ENCODE peak calls at places on chromosomes 13 and 19, in four cellular contexts. Q, M, H and N are unnamed samples. For H3K27me3, the result is how much of the 10 kb centered on the place peaks cover.

GRCh38 chr19:51066393-51066792 is 1.5 kb upstream of the KLK13 start:
- DNase-seq in H (no peak), M (no peak), Q (no peak), N (no peak)

GRCh38 chr13:37647038-37647650 is 48.6 kb upstream of the POSTN start:
- DNase-seq in Q (no peak), H (no peak), M (no peak), N (no peak)

GRCh38 chr13:51221674-51222509 is at the start of gene FAM124A:
- DNase-seq in H (peak), M (peak), Q (no peak), N (no peak)

GRCh38 chr13:99626461-99627082 is 125.3 kb downstream of the TM9SF2 start:
- DNase-seq in Q (peak), H (no peak), M (no peak), N (peak)

GRCh38 chr13:23500858-23501257 is 67.4 kb upstream of the SACS start:
- DNase-seq in M (no peak), Q (no peak), H (no peak), N (peak)

GRCh38 chr13:113448545-113448884 is 4.8 kb downstream of the ADPRHL1 start:
- DNase-seq in H (peak), M (peak), Q (no peak), N (no peak)

GRCh38 chr13:95530178-95530577 is 22.3 kb upstream of the CLDN10 start:
- DNase-seq in Q (peak), H (no peak), M (no peak), N (no peak)

GRCh38 chr19:23505738-23506137 is 110.5 kb upstream of the ZNF91 start:
- DNase-seq in H (no peak), M (no peak), Q (no peak), N (no peak)

GRCh38 chr19:17538684-17539287 is 16.7 kb upstream of the COLGALT1 start:
- DNase-seq in H (no peak), M (no peak), Q (no peak), N (no peak)

GRCh38 chr19:23762548-23762883 is 3.8 kb upstream of the ZNF681 start:
- DNase-seq in H (no peak), Q (no peak), M (no peak), N (no peak)

DNA sequence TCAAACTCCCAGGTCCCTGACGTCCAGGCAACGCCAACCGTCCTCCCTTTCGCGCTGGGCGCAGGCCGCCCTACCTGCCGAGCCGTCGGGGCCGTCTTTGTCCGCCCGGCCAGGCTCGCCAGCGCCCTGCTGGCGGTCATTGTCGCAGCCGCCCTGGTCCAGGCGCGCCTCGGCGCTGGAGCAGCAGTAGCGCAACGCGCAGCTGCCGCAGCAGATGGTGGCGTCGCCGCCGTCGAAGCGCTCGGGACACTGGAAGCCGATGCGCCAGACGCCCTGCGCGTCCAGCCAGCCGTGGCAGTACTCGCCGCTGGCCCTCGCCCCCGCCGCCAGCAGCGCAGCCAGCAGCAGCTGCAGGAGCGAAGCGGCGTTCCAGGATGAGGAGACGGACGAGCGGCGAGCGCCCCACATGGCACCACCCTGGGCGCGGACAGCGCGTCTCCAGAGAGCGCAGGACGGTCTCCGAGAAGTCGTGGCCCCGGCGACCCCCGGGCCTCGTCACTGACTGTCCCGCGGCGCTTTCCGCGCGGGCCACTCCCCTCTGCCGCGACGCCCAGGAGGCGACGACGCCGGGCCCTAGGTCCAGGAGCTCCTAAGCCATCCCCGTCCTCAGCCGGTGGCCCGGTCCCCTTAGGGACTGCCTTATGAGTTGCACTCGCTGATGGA is 1.1 kb downstream of the SHISA2 start:
- DNase-seq in Q (no peak), H (no peak), M (peak), N (no peak)
- H3K4me3 ChIP-seq in Q (peak), H (peak), M (peak), N (no peak)

DNA sequence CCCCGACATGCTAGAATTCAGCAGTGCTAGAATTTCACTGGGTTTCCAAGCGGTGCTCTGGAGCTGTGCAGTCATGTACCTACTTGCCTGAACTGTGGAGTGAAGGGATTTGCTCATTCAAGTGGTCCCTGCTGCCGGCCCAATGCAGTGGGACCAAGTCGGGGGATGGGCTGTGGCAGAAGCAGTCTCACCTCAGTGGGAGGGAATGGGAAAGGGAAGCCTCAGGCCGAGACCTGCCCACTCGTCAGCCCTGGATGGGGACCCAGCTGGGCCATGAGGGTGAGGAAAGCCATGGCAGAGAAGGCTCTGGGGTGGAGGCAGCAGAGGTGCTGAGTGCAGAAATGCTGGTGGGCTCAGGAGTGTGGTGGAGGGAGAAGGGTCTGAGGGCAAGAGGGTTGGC is 14.9 kb downstream of the KLHL26 start:
- DNase-seq in Q (no peak), H (no peak), M (no peak), N (no peak)
- TF ChIP-seq CTCF in Q (no peak), H (no peak), M (no peak), N (no peak)

GRCh38 chr19:3361384-3362216 is 4.8 kb upstream of the NFIC start:
- DNase-seq in H (no peak), Q (no peak), M (no peak), N (no peak)

GRCh38 chr19:3362217-3362907 is 4.0 kb upstream of the NFIC start:
- DNase-seq in M (no peak), Q (no peak), H (no peak), N (no peak)

GRCh38 chr19:3359850-3360493 is 6.4 kb upstream of the NFIC start:
- DNase-seq in M (no peak), Q (no peak), H (no peak), N (no peak)

GRCh38 chr19:3358919-3359849 is 7.2 kb upstream of the NFIC start:
- DNase-seq in H (peak), Q (no peak), M (peak), N (no peak)

DNA sequence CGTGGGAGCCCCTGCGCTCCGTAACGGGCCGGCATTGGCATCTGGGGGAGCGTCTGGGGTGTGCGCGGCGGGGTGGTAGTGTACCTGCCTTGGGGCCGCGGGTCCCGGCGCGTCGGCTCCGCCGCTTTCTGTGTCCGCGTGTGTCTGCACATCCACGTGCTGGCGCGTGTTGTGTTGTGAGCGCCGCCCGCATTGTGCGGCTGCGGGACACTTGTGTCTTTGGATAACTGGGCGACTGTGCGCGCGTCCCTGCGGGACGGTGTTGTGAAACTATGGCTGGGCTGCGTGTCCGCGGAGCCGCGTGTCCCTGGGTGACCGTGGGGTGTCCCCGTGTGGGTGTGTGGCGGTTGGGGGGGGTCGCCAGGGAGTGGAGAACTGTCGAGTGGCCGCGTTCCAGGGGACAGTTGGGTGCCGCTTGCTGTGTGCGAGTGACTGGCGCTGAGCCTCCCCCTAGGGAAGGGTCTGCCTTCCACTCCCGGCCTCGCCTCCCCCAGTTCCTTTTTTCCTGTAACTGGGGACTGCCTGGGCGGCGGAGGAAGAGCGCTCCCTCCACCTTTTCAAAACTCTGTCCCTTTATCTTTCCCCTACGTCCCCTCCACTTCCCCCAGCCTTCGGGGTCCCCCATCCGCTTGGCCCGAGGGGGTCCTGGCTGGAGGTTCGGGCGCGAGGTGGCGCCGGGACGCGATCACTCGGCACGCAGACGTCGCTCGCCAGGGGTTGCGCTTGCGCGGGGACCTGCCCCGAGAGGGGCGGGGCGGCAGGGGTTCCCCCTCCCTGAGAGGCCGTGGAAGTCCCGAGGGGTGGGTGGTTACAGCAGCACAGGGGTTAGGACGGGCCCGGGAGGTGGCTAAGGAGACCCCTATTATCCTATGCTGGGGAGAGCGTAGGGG is 5.6 kb upstream of the NFIC start:
- DNase-seq in M (peak), H (peak), Q (no peak), N (no peak)
- H3K27me3 ChIP-seq in M (under half), H (under half), Q (under half), N (under half)

GRCh38 chr13:77918391-77919261 is at the start of gene EDNRB:
- DNase-seq in M (peak), H (peak), Q (no peak), N (no peak)

GRCh38 chr13:77916481-77916880 is 2.1 kb downstream of the EDNRB start:
- DNase-seq in Q (no peak), M (no peak), H (no peak), N (no peak)

GRCh38 chr13:77909827-77910226 is 8.8 kb downstream of the EDNRB start:
- DNase-seq in H (no peak), Q (no peak), M (no peak), N (no peak)

GRCh38 chr13:77919351-77920294 is 992 bp upstream of the EDNRB start:
- DNase-seq in H (peak), Q (no peak), M (peak), N (no peak)

GRCh38 chr13:77915676-77916075 is 3.0 kb downstream of the EDNRB start:
- DNase-seq in H (no peak), M (no peak), Q (no peak), N (no peak)
- H3K4me3 ChIP-seq in H (no peak), M (peak), Q (no peak), N (no peak)

DNA sequence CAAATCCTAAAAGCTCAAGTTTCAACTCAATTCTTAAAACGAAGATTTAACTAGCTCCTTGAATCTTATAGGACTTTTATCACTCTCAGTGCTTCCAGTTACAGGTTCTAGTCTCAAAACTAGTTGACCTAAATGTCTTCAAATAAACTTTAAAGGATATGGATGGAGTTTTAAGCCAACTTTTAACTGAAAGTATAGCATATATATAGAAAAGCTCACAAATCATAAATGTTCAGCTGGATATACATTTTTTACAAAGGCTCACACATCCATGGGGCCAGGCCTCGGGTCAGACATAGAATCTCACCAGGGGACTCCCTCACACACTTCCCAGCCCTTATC is 47.1 kb upstream of the ARHGEF7 start:
- DNase-seq in M (no peak), H (no peak), Q (no peak), N (no peak)
- TF ChIP-seq CTCF in M (no peak), H (no peak), Q (no peak), N (no peak)

DNA sequence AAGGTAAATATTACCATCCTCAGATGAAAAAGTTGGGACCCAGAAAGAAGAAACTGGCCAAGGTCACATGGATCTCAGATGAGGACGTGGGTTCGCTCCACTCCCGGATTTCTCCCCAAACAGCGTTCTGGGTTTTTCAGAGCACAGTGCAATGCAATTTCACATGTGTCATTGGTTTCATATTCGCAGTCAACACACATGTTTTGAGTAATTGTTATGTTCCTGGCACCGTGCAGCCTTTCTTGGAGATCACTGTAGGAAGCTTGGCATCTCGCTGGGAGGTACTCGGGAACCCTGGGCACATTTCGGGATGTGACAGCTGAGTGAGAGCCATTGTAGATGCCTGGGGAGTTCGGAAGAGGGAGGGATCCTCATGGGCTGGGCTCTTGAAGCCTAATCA is 26.2 kb upstream of the CEBPG start:
- DNase-seq in Q (no peak), M (no peak), H (no peak), N (no peak)
- H3K27me3 ChIP-seq in Q (under half), M (under half), H (under half), N (under half)

GRCh38 chr19:30229524-30230174 is 142.5 kb upstream of the ZNF536 start:
- DNase-seq in M (no peak), H (no peak), Q (no peak), N (no peak)

GRCh38 chr19:30227071-30227621 is 145.0 kb upstream of the ZNF536 start:
- DNase-seq in H (no peak), M (no peak), Q (no peak), N (no peak)

GRCh38 chr19:30227661-30228112 is 144.5 kb upstream of the ZNF536 start:
- DNase-seq in H (peak), Q (no peak), M (peak), N (no peak)

GRCh38 chr19:30228113-30228725 is 144.0 kb upstream of the ZNF536 start:
- DNase-seq in H (peak), Q (no peak), M (no peak), N (no peak)

GRCh38 chr19:30228726-30229523 is 143.3 kb upstream of the ZNF536 start:
- DNase-seq in Q (no peak), M (no peak), H (no peak), N (no peak)
- H3K4me3 ChIP-seq in Q (peak), M (peak), H (peak), N (peak)

DNA sequence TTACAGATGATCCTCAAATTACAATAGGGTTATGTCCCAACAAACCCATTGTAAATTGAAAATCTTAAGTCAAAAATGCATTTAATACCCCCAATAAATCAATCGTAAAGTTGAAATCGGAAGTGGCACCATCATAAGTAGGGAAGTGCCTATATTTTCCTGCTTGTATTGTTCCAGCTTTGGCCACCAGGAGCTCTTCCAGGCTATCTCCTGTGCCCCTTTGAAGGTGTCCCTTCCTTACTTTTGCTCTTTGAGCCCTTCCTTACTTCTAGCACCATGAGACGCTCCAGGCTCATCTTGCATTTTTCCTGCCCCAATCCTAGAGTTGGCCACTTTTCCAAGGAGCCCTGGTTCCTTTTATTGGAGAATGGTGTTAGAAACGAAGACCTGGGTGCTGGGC is 163.0 kb upstream of the TSC22D1 start:
- DNase-seq in M (no peak), H (no peak), Q (no peak), N (no peak)
- TF ChIP-seq CTCF in M (no peak), H (no peak), Q (peak), N (peak)

GRCh38 chr19:1070576-1070930 is 3.6 kb downstream of the ARHGAP45 start:
- DNase-seq in H (no peak), Q (no peak), M (no peak), N (no peak)
- H3K27me3 ChIP-seq in H (half or more), Q (under half), M (half or more), N (under half)

DNA sequence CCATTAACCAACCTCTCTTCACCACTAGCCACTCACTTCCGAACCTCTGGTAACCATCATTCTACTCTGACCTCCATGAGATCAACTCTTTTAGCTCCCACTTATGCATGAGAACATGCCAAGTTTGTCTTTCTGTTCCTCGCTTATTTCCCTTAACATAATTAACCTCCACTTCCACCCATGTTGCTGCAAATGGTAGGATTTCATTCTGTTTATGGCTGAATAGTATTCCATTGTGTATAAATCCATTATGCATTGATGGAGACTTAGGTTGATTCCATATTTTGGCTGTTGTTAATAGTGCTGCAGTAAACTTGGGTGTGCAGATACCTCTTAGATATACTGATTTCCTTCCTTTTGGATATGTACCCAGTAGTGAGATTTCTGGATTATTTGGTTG is 30.2 kb downstream of the ZNF382 start:
- DNase-seq in M (no peak), Q (no peak), H (no peak), N (no peak)
- H3K4me3 ChIP-seq in M (no peak), Q (no peak), H (no peak), N (no peak)